ENCODE peak calls at places on chromosomes 1 and 21, in five cellular contexts. X is fibroblast of lung; J is CD8-positive, alpha-beta memory T cell; G is mucosa of descending colon; A is tibial artery. Q is an unnamed sample.

GRCh38 chr1:114340906-114341698 is 169.9 kb downstream of the TRIM33 start:
- DNase-seq in X (no peak), J (peak; percentile 73), G (no peak), A (no peak), Q (no peak)

GRCh38 chr1:55426619-55427018 is 211.5 kb upstream of the USP24 start:
- DNase-seq in X (no peak), J (no peak), G (no peak), A (no peak), Q (no peak)

GRCh38 chr1:27336756-27337155 is 5.1 kb upstream of the SYTL1 start:
- DNase-seq in X (no peak), J (peak; percentile 38), G (no peak), A (no peak), Q (peak; percentile 6)

GRCh38 chr1:244286341-244286740 is 165.4 kb downstream of the ADSS2 start:
- DNase-seq in X (no peak), J (no peak), G (no peak), A (no peak), Q (no peak)

GRCh38 chr1:97461782-97462181 is 459.1 kb downstream of the DPYD start:
- DNase-seq in X (no peak), J (no peak), G (no peak), A (no peak), Q (no peak)

GRCh38 chr1:229040630-229041358 is 230.1 kb upstream of the RAB4A start:
- DNase-seq in X (no peak), J (no peak), G (no peak), A (no peak), Q (no peak)

GRCh38 chr1:103489881-103490280 is 35.6 kb upstream of the RNPC3 start:
- DNase-seq in X (peak; percentile 49), J (no peak), G (no peak), A (no peak), Q (no peak)

GRCh38 chr1:167659876-167660275 is 29.8 kb downstream of the RCSD1 start:
- DNase-seq in X (no peak), J (no peak), G (no peak), A (no peak), Q (no peak)

GRCh38 chr1:53278294-53278693 is 40.0 kb upstream of the MAGOH start:
- DNase-seq in X (no peak), J (peak; percentile 78), G (peak; percentile 72), A (peak; percentile 46), Q (peak; percentile 78)

GRCh38 chr21:33855190-33855589 is 60.4 kb downstream of the ATP5PO start:
- DNase-seq in X (no peak), J (no peak), G (no peak), A (no peak), Q (no peak)

GRCh38 chr1:167832693-167833092 is 81.2 kb downstream of the ADCY10 start:
- DNase-seq in X (no peak), J (no peak), G (no peak), A (no peak), Q (no peak)

GRCh38 chr1:27992271-27992670 is 32.5 kb downstream of the XKR8 start:
- DNase-seq in X (no peak), J (peak; percentile 70), G (no peak), A (no peak), Q (no peak)

GRCh38 chr1:236311040-236311439 is 29.3 kb upstream of the ERO1B start:
- DNase-seq in X (no peak), J (no peak), G (no peak), A (no peak), Q (no peak)

GRCh38 chr21:31489014-31489413 is 145.0 kb upstream of the TIAM1 start:
- DNase-seq in X (no peak), J (no peak), G (no peak), A (no peak), Q (no peak)

GRCh38 chr1:26417111-26417510 is 6.5 kb downstream of the LIN28A start:
- DNase-seq in X (peak; percentile 50), J (peak; percentile 88), G (peak; percentile 84), A (peak; percentile 45), Q (peak; percentile 87)

GRCh38 chr1:7549277-7549676 is 221.8 kb upstream of the VAMP3 start:
- DNase-seq in X (peak; percentile 89), J (no peak), G (no peak), A (no peak), Q (no peak)

GRCh38 chr1:205914730-205915129 is 28.5 kb downstream of the SLC26A9 start:
- DNase-seq in X (no peak), J (no peak), G (no peak), A (no peak), Q (peak; percentile 73)

GRCh38 chr1:165603810-165604209 is 27.2 kb upstream of the MGST3 start:
- DNase-seq in X (no peak), J (no peak), G (no peak), A (no peak), Q (no peak)

GRCh38 chr1:169707917-169708604 is 3.4 kb downstream of the SELL start:
- DNase-seq in X (no peak), J (no peak), G (no peak), A (no peak), Q (no peak)

GRCh38 chr21:37742115-37742514 is 174.1 kb downstream of the KCNJ6 start:
- DNase-seq in X (no peak), J (no peak), G (no peak), A (no peak), Q (no peak)

GRCh38 chr1:157025321-157025720 is 20.2 kb downstream of the ARHGEF11 start:
- DNase-seq in X (peak; percentile 17), J (no peak), G (no peak), A (no peak), Q (no peak)

GRCh38 chr1:222670110-222670509 is 42.2 kb downstream of the AIDA start:
- DNase-seq in X (no peak), J (no peak), G (no peak), A (no peak), Q (no peak)

GRCh38 chr1:55321947-55322346 is 106.8 kb upstream of the USP24 start:
- DNase-seq in X (peak; percentile 64), J (no peak), G (no peak), A (no peak), Q (no peak)

DNA sequence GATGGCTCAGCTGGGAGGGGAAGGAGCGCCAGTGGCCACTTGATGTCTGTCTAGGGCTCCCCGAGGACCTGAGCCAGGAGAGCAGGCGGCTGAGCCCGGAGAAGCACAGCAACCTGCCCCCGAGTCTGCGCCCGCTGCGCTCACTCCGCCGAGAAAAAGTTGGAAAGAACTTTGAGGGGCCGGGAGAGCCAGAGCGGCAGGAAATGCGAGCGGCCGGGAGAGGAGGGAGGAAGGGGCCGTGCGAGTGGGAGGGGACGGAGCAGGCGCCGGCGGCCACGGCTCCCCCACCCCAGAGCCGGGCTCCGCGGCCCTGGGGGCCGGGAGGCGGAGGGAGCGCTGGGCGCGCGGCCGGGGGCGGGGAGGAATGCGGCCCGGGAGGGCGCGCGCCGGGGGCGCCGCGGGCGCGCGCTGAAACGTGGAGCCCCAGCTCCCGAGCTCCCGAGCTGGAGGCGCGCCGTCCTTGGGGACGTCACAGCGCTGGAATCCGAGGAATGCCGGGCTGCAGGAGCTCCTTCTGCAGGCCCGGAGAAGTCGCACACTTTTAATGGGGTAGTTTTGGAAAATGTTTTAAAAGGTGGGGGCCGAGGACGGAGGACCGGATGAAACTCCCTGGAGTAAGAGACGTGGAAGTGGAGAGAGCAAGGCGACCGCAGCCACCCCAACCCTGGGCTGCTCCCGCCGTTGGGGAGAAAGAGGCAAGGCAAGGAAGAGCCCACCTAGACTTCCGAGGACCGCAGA is at the start of gene PTPN14:
- DNase-seq in X (peak; percentile 96), J (no peak), G (peak; percentile 85), A (peak; percentile 78), Q (peak; percentile 95)
- H3K4me3 ChIP-seq in X (peak within 1 kb of the TSS; percentile 79), J (no peak within 1 kb of the TSS), G (peak within 1 kb of the TSS; percentile 34), A (peak within 1 kb of the TSS; percentile 85), Q (peak within 1 kb of the TSS; percentile 89)

GRCh38 chr1:209829716-209830115 is 1.9 kb downstream of the UTP25 start:
- DNase-seq in X (no peak), J (no peak), G (no peak), A (no peak), Q (no peak)

GRCh38 chr1:209825591-209826433 is 2.0 kb upstream of the UTP25 start:
- DNase-seq in X (no peak), J (no peak), G (peak; percentile 34), A (no peak), Q (no peak)

GRCh38 chr1:209831615-209832014 is 3.8 kb downstream of the UTP25 start:
- DNase-seq in X (peak; percentile 63), J (no peak), G (no peak), A (no peak), Q (no peak)

GRCh38 chr1:209830722-209831121 is 3.0 kb downstream of the UTP25 start:
- DNase-seq in X (no peak), J (no peak), G (no peak), A (no peak), Q (no peak)

GRCh38 chr1:209827384-209828261 is at the start of gene UTP25:
- DNase-seq in X (peak; percentile 97), J (peak; percentile 94), G (peak; percentile 95), A (peak; percentile 90), Q (peak; percentile 97)
- H3K4me1 ChIP-seq in X (peaks cover 10% of the 10 kb centered on the region), J (peaks cover 29% of the 10 kb centered on the region), G (peaks cover 25% of the 10 kb centered on the region), A (peaks cover 13% of the 10 kb centered on the region), Q (peaks cover 2% of the 10 kb centered on the region)

DNA sequence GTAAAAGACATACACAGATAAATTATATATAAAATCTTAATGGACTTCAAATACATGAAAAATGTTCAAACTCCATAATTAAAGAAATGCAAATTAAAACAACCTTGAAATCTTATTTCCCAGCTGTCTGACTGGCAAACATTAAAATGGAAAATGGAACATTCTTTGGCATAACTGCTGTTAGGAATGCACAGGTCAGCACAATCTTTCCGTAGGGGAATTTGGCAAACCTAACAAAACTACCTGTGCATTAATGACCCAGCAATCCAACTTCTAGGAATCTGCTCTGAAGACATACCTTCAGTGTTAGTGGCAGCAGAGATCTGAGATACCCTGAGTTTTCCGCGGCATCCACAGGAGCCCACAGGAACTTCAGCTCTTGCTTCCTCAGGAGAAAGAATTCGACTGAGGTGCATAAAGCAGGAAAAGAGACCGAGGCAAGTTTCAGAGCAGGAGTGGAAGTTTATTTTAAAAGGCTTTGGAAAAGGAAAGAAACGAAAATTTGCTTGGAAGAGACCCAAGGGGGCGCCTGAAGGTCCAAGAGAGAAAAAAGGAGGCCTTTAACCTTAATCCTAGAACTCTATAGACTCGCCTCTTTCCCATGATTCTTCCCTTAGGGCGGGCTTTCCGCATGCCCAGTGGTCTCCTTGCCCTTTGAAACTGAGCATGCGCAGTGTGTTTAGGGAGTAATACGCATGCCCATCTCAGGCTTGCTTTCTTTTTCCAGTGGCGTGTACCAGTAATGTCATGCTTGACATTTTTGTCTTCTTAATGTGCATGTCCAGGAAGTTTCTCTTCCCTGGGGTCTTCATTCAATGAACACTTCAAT is 24.8 kb downstream of the LYPD8 start:
- DNase-seq in X (no peak), J (no peak), G (no peak), A (no peak), Q (no peak)
- H3K9me3 ChIP-seq in X (no peaks in the 10 kb centered on the region), J (no peaks in the 10 kb centered on the region), G (no peaks in the 10 kb centered on the region), A (peaks cover 5% of the 10 kb centered on the region), Q (no peaks in the 10 kb centered on the region)

DNA sequence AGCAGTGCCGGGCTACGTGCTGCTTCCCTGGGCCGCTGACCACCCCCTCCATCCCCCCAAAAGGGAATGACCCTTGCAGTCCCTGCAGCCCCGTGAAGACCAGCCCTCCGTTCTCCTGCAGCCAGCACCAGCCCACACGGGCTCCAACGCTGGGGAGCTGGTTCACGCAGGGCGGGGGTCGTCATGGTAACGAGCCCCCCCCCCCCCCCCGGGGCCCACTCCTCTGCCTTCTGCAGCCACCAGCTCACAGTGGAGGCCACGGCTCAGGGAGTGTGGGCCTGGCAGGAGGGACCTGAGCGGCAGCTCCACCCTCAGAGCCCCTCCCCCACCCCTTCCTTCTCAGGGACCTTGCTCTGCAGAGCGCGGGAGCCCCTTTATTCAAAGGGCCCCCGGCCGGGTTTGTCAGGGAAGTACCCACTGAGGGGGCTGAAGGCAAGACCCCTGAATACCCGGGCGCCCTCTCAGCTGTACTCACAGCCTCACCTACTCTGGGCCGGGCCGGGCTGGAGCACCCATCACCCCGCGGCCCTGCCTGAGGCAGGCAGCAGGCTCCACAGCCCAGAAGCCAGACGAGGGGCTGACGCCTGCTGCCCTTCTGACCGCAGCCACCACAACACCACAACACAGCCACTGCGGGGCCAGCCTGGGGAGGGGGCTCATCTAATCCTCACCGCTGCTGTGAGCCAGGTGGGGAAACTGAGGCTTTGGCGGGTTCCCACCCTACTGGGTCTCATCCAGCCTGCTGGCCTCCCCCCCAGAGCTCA is 12.6 kb downstream of the MEGF6 start:
- DNase-seq in X (no peak), J (no peak), G (no peak), A (no peak), Q (no peak)
- H3K4me3 ChIP-seq in X (no peak overlapping the region), J (no peak overlapping the region), G (no peak overlapping the region), A (no peak overlapping the region), Q (no peak overlapping the region)

Q was measured in right cardiac atrium.